ENCODE peak calls at places on chromosomes 3 and 15, in nine cellular contexts. Y is CD8-positive, alpha-beta memory T cell; J is tibial artery; T is neuronal stem cell; U is heart left ventricle; N is uterus; L is right atrium auricular region; W is A549; Z is right lobe of liver. Q is an unnamed sample.

GRCh38 chr3:143956858-143957257 is 14.8 kb upstream of the DIPK2A start:
- DNase-seq in T (no peak), U (no peak), J (no peak), Y (no peak), L (no peak), Z (no peak), W (no peak), N (no peak), Q (no peak)

GRCh38 chr15:35043380-35044095 is 41.6 kb downstream of the NANOGP8 start:
- DNase-seq in Y (no peak), J (no peak), Z (no peak), N (no peak), T (no peak), W (no peak), U (no peak), L (no peak), Q (no peak)

GRCh38 chr15:65244638-65245037 is 33.4 kb upstream of the CILP start:
- DNase-seq in Y (no peak), T (no peak), N (no peak), U (no peak), W (no peak), Z (no peak), L (no peak), J (no peak), Q (no peak)

GRCh38 chr15:96736384-96736783 is 405.9 kb downstream of the NR2F2 start:
- DNase-seq in Z (no peak), W (no peak), L (no peak), T (no peak), J (no peak), Y (no peak), N (no peak), U (no peak), Q (no peak)

GRCh38 chr3:115470254-115470653 is 153.1 kb upstream of the GAP43 start:
- DNase-seq in Y (no peak), W (no peak), J (no peak), U (no peak), T (no peak), N (no peak), Z (no peak), L (no peak), Q (no peak)

GRCh38 chr3:139797724-139798343 is 120.1 kb upstream of the NMNAT3 start:
- DNase-seq in J (no peak), N (no peak), L (no peak), U (no peak), Y (no peak), T (peak; percentile 61), W (no peak), Z (no peak), Q (peak; percentile 50)

GRCh38 chr3:123071146-123071545 is 4.3 kb downstream of the PDIA5 start:
- DNase-seq in N (no peak), Z (no peak), J (no peak), T (no peak), W (peak; percentile 44), Y (no peak), L (no peak), U (no peak), Q (no peak)

GRCh38 chr3:56205406-56205805 is 262.9 kb downstream of the ERC2 start:
- DNase-seq in L (no peak), W (no peak), U (no peak), N (no peak), Y (no peak), J (no peak), T (no peak), Z (no peak), Q (no peak)

GRCh38 chr15:39216816-39217215 is 364.1 kb upstream of the THBS1 start:
- DNase-seq in N (no peak), W (no peak), T (no peak), Y (no peak), U (no peak), L (no peak), Z (no peak), J (no peak), Q (no peak)

GRCh38 chr3:159855599-159856495 is 132.8 kb upstream of the IL12A start:
- DNase-seq in J (no peak), W (no peak), T (no peak), Y (no peak), U (no peak), L (no peak), Z (no peak), N (no peak), Q (no peak)

GRCh38 chr15:56016281-56016680 is 22.9 kb upstream of the NEDD4 start:
- DNase-seq in T (no peak), W (no peak), U (no peak), J (no peak), L (no peak), Z (no peak), N (no peak), Y (no peak), Q (no peak)

GRCh38 chr3:69236808-69237707 is 114.7 kb upstream of the LMOD3 start:
- DNase-seq in N (no peak), W (no peak), T (no peak), J (no peak), Z (no peak), U (no peak), Y (no peak), L (no peak), Q (no peak)

GRCh38 chr3:52845691-52846426 is 11.0 kb upstream of the MUSTN1 start:
- DNase-seq in J (peak; percentile 25), W (peak; percentile 8), Y (peak; percentile 5), N (no peak), T (no peak), L (no peak), U (no peak), Z (no peak), Q (no peak)

GRCh38 chr3:8641472-8641871 is 3.1 kb downstream of the SSUH2 start:
- DNase-seq in N (no peak), J (no peak), L (no peak), Z (no peak), U (no peak), Y (no peak), T (no peak), W (no peak), Q (no peak)

GRCh38 chr15:31459011-31459748 is 132.5 kb downstream of the KLF13 start:
- DNase-seq in J (no peak), Y (no peak), T (no peak), U (no peak), L (peak; percentile 48), N (peak; percentile 4), Z (no peak), W (no peak), Q (no peak)

GRCh38 chr3:20047940-20048339 is 7.7 kb downstream of the KAT2B start:
- DNase-seq in L (no peak), T (no peak), N (no peak), U (no peak), J (no peak), W (no peak), Y (no peak), Z (no peak), Q (no peak)

GRCh38 chr15:98684441-98684840 is 36.1 kb downstream of the IGF1R start:
- DNase-seq in J (no peak), W (no peak), N (no peak), T (no peak), Z (no peak), U (no peak), Y (no peak), L (no peak), Q (no peak)

GRCh38 chr3:136883967-136884720 is 22.1 kb downstream of the NCK1 start:
- DNase-seq in T (no peak), Y (no peak), J (no peak), U (no peak), L (no peak), N (no peak), Z (no peak), W (no peak), Q (no peak)

GRCh38 chr15:42845581-42845980 is 75.0 kb downstream of the TTBK2 start:
- DNase-seq in N (no peak), W (no peak), Y (no peak), L (no peak), T (no peak), U (no peak), J (no peak), Z (no peak), Q (no peak)

GRCh38 chr3:141684758-141685157 is 53.3 kb upstream of the RNF7 start:
- DNase-seq in Z (no peak), T (no peak), J (no peak), Y (no peak), U (no peak), N (no peak), L (no peak), W (no peak), Q (no peak)
- H3K4me1 ChIP-seq in Z (no peaks in the 10 kb centered on the region), T (no peaks in the 10 kb centered on the region), J (peaks cover 13% of the 10 kb centered on the region), Y (peaks cover 22% of the 10 kb centered on the region), U (peaks cover 34% of the 10 kb centered on the region), N (no peaks in the 10 kb centered on the region), L (no peaks in the 10 kb centered on the region), W (peaks cover 7% of the 10 kb centered on the region), Q (peaks cover 2% of the 10 kb centered on the region)

GRCh38 chr3:46071222-46071621 is 43.9 kb upstream of the XCR1 start:
- DNase-seq in L (no peak), T (no peak), W (no peak), U (no peak), Z (no peak), J (no peak), Y (no peak), N (no peak), Q (no peak)
- H3K4me1 ChIP-seq in L (no peaks in the 10 kb centered on the region), T (peaks cover 5% of the 10 kb centered on the region), W (no peaks in the 10 kb centered on the region), U (no peaks in the 10 kb centered on the region), Z (no peaks in the 10 kb centered on the region), J (peaks cover 5% of the 10 kb centered on the region), Y (peaks cover 56% of the 10 kb centered on the region), N (no peaks in the 10 kb centered on the region), Q (no peaks in the 10 kb centered on the region)

GRCh38 chr3:105851176-105851575 is 17.6 kb downstream of the CBLB start:
- DNase-seq in U (no peak), T (no peak), L (no peak), Z (no peak), J (no peak), N (no peak), W (no peak), Y (no peak), Q (no peak)
- H3K4me1 ChIP-seq in U (peaks cover 34% of the 10 kb centered on the region), T (no peaks in the 10 kb centered on the region), L (no peaks in the 10 kb centered on the region), Z (no peaks in the 10 kb centered on the region), J (peaks cover 6% of the 10 kb centered on the region), N (no peaks in the 10 kb centered on the region), W (no peaks in the 10 kb centered on the region), Y (peaks cover 37% of the 10 kb centered on the region), Q (no peaks in the 10 kb centered on the region)

GRCh38 chr3:4983739-4984510 is 4.7 kb downstream of the BHLHE40 start:
- DNase-seq in Y (peak; percentile 32), N (peak; percentile 63), Z (no peak), T (no peak), U (peak; percentile 85), W (no peak), L (peak; percentile 84), J (peak; percentile 67), Q (no peak)

GRCh38 chr3:4986175-4986610 is 7.0 kb downstream of the BHLHE40 start:
- DNase-seq in W (no peak), T (no peak), Z (no peak), N (no peak), J (no peak), Y (no peak), U (no peak), L (no peak), Q (no peak)

GRCh38 chr3:4985330-4986174 is 6.3 kb downstream of the BHLHE40 start:
- DNase-seq in T (no peak), J (no peak), Z (no peak), L (no peak), N (peak; percentile 59), U (peak; percentile 78), Y (no peak), W (peak; percentile 60), Q (no peak)

GRCh38 chr3:4982773-4983738 is 3.8 kb downstream of the BHLHE40 start:
- DNase-seq in Y (no peak), Z (peak; percentile 60), U (no peak), L (no peak), T (no peak), J (no peak), W (no peak), N (no peak), Q (no peak)

GRCh38 chr3:4984511-4984864 is 5.3 kb downstream of the BHLHE40 start:
- DNase-seq in Y (no peak), L (no peak), T (no peak), W (no peak), N (no peak), J (no peak), Z (no peak), U (no peak), Q (no peak)
- H3K4me1 ChIP-seq in Y (peaks cover 60% of the 10 kb centered on the region), L (no peaks in the 10 kb centered on the region), T (peaks cover 3% of the 10 kb centered on the region), W (peaks cover 48% of the 10 kb centered on the region), N (peaks cover 22% of the 10 kb centered on the region), J (peaks cover 78% of the 10 kb centered on the region), Z (peaks cover 29% of the 10 kb centered on the region), U (peaks cover 73% of the 10 kb centered on the region), Q (peaks cover 26% of the 10 kb centered on the region)

Q was measured in NT2/D1.